ENCODE peak calls at places on chromosomes 13 and 19, in ten cellular contexts. Z is lung; G is progenitor cell of endocrine pancreas; M is IMR-90; K is GM23338; N is neural crest cell; C is CD4-positive, alpha-beta T cell; U is GM10248; S is tibial artery; Q is OCI-LY7. X is an unnamed sample.

GRCh38 chr13:113935523-113935922 is 38.4 kb downstream of the C13orf46 start:
- DNase-seq in Z (no peak), G (no peak), M (no peak), K (no peak), N (no peak), C (no peak), U (no peak), S (peak; percentile 51), Q (no peak), X (no peak)

GRCh38 chr19:10068205-10068604 is 17.9 kb upstream of the SHFL start:
- DNase-seq in Z (no peak), G (no peak), M (no peak), K (no peak), N (no peak), C (no peak), U (no peak), S (no peak), Q (no peak), X (no peak)

GRCh38 chr13:111908391-111908790 is 158.6 kb upstream of the SOX1 start:
- DNase-seq in Z (no peak), G (peak; percentile 1), M (no peak), K (no peak), N (no peak), C (no peak), U (no peak), S (peak; percentile 46), Q (no peak), X (no peak)

GRCh38 chr13:99496322-99497142 is 4.7 kb upstream of the TM9SF2 start:
- DNase-seq in Z (peak; percentile 71), G (no peak), M (peak; percentile 15), K (peak; percentile 67), N (no peak), C (peak; percentile 44), U (no peak), S (peak; percentile 84), Q (no peak), X (no peak)

GRCh38 chr13:57286511-57287098 is 119.6 kb downstream of the PRR20E start:
- DNase-seq in Z (no peak), G (peak; percentile 13), M (no peak), K (no peak), N (no peak), C (no peak), U (no peak), S (no peak), Q (no peak), X (no peak)

GRCh38 chr19:16778796-16779411 is 50.3 kb upstream of the SIN3B start:
- DNase-seq in Z (peak; percentile 44), G (no peak), M (peak; percentile 55), K (peak; percentile 87), N (peak; percentile 46), C (peak; percentile 11), U (peak; percentile 57), S (no peak), Q (peak; percentile 78), X (peak; percentile 65)

GRCh38 chr13:111917086-111917485 is 149.9 kb upstream of the SOX1 start:
- DNase-seq in Z (no peak), G (no peak), M (no peak), K (no peak), N (no peak), C (no peak), U (no peak), S (no peak), Q (no peak), X (no peak)

GRCh38 chr13:113488283-113488682 is 2.2 kb downstream of the DCUN1D2 start:
- DNase-seq in Z (no peak), G (no peak), M (no peak), K (no peak), N (no peak), C (no peak), U (no peak), S (no peak), Q (no peak), X (no peak)

GRCh38 chr13:84870190-84870589 is 929.0 kb downstream of the SLITRK6 start:
- DNase-seq in Z (no peak), G (no peak), M (no peak), K (peak; percentile 42), N (no peak), C (no peak), U (no peak), S (no peak), Q (peak; percentile 17), X (no peak)

GRCh38 chr19:10566658-10567410 is 1.0 kb upstream of the KRI1 start:
- DNase-seq in Z (no peak), G (no peak), M (no peak), K (no peak), N (no peak), C (no peak), U (peak; percentile 77), S (no peak), Q (peak; percentile 45), X (no peak)

GRCh38 chr13:101429733-101430132 is 13.4 kb upstream of the NALCN start:
- DNase-seq in Z (no peak), G (no peak), M (peak; percentile 7), K (no peak), N (no peak), C (no peak), U (no peak), S (no peak), Q (no peak), X (no peak)

GRCh38 chr19:47806435-47806834 is 2.1 kb upstream of the TPRX1 start:
- DNase-seq in Z (no peak), G (no peak), M (no peak), K (no peak), N (no peak), C (no peak), U (no peak), S (no peak), Q (no peak), X (no peak)

GRCh38 chr19:49838816-49839588 is 12.0 kb upstream of the PTOV1 start:
- DNase-seq in Z (no peak), G (no peak), M (no peak), K (no peak), N (no peak), C (no peak), U (no peak), S (no peak), Q (no peak), X (no peak)
- TF ChIP-seq CTCF in Z (no peak), G (no peak), M (no peak), K (no peak), N (no peak), C (no peak), U (no peak), S (no peak), Q (no peak), X (no peak)

GRCh38 chr13:42040730-42041016 is 7.8 kb upstream of the DGKH start:
- DNase-seq in Z (no peak), G (no peak), M (no peak), K (no peak), N (no peak), C (no peak), U (no peak), S (no peak), Q (no peak), X (no peak)

GRCh38 chr13:42041017-42041683 is 7.3 kb upstream of the DGKH start:
- DNase-seq in Z (peak; percentile 48), G (peak; percentile 30), M (peak; percentile 44), K (peak; percentile 78), N (peak; percentile 37), C (peak; percentile 12), U (peak; percentile 41), S (peak; percentile 70), Q (peak; percentile 53), X (peak; percentile 68)

GRCh38 chr13:42039457-42039945 is 8.9 kb upstream of the DGKH start:
- DNase-seq in Z (no peak), G (no peak), M (no peak), K (no peak), N (no peak), C (no peak), U (peak; percentile 32), S (no peak), Q (peak; percentile 44), X (no peak)

GRCh38 chr13:42038661-42039456 is 9.6 kb upstream of the DGKH start:
- DNase-seq in Z (no peak), G (no peak), M (peak; percentile 28), K (no peak), N (no peak), C (no peak), U (no peak), S (no peak), Q (no peak), X (no peak)

GRCh38 chr13:42039946-42040729 is 8.3 kb upstream of the DGKH start:
- DNase-seq in Z (peak; percentile 90), G (peak; percentile 75), M (peak; percentile 86), K (peak; percentile 77), N (peak; percentile 80), C (peak; percentile 91), U (peak; percentile 97), S (peak; percentile 96), Q (peak; percentile 92), X (peak; percentile 92)
- TF ChIP-seq CTCF in Z (no peak), G (no peak), M (peak; percentile 10), K (no peak), N (peak; percentile 18), C (no peak), U (no peak), S (no peak), Q (peak; percentile 15), X (no peak)

DNA sequence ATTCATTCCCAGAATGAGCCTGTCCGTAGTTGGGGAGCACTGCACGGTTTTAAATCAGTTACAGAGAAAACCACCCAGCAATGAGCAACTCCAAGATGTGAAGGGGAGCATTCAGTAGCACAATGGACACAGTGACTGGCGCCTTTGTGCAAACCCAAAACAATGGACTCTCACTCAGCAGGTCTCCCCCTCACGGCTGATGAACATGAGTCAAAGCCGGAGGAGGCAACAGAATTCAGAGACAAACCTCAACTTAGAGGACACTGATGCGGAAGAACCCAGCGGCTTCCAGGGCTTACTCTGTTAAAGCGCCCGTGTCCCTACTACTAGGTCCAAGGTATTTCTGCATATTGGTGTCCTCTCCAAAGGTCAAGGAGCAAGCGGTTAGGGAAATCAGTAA is 17.7 kb downstream of the PLEKHF1 start:
- DNase-seq in Z (no peak), G (no peak), M (no peak), K (no peak), N (no peak), C (no peak), U (no peak), S (no peak), Q (no peak), X (no peak)
- TF ChIP-seq CTCF in Z (no peak), G (no peak), M (no peak), K (no peak), N (no peak), C (no peak), U (no peak), S (no peak), Q (no peak), X (no peak)

DNA sequence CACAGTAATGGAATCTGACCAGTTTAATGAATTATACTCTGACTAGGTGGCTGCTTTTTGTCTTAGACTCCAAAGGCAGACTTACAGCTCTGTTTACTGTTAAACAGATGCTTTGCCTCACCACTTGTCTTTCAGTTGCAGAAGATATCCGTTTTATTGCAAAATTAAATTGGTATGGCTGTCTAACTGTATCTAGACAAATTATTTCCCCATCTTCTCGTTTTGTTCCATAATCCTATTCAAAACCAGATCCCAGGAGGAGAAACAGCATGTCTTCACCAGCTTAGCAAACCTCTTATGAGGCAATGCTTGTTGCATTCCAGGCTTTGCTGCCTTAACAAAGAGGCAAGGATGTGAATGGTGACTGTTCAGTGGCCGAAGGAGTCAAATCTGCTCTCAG is 215.6 kb downstream of the TDRD3 start:
- DNase-seq in Z (no peak), G (no peak), M (no peak), K (no peak), N (no peak), C (no peak), U (no peak), S (no peak), Q (no peak), X (no peak)
- TF ChIP-seq CTCF in Z (no peak), G (no peak), M (no peak), K (no peak), N (no peak), C (no peak), U (no peak), S (no peak), Q (no peak), X (no peak)

X was measured in endothelial cell.